ENCODE peak calls at places on chromosomes 7 and 10, in eight cellular contexts. J, E, G, A, V, T, H and C are unnamed samples. For H3K4me1, the result is how much of the 10 kb centered on the place peaks cover.

GRCh38 chr10:26805567-26806245 is 55.1 kb downstream of the ABI1 start:
- DNase-seq in G (no peak), J (no peak), A (no peak), T (no peak), H (no peak), V (no peak), E (no peak), C (no peak)

GRCh38 chr7:39453743-39454355 is 112.4 kb upstream of the YAE1 start:
- DNase-seq in V (peak), A (peak), H (peak), J (peak), G (no peak), E (no peak), T (no peak), C (no peak)

GRCh38 chr7:157523371-157523765 is 186.6 kb downstream of the DNAJB6 start:
- DNase-seq in G (peak), J (no peak), H (peak), V (no peak), E (no peak), T (no peak), A (no peak), C (no peak)

GRCh38 chr10:36899652-36900051 is 225.7 kb upstream of the ANKRD30A start:
- DNase-seq in V (no peak), J (no peak), H (no peak), T (no peak), E (no peak), G (no peak), A (no peak), C (no peak)

GRCh38 chr7:51280156-51280555 is 36.5 kb downstream of the COBL start:
- DNase-seq in A (no peak), H (no peak), G (peak), E (no peak), T (peak), J (no peak), V (no peak), C (no peak)

GRCh38 chr10:71272122-71272771 is 46.8 kb upstream of the SLC29A3 start:
- DNase-seq in V (no peak), J (no peak), G (no peak), A (no peak), H (no peak), E (no peak), T (no peak), C (no peak)

GRCh38 chr10:112789248-112789647 is 160.8 kb upstream of the TCF7L2 start:
- DNase-seq in T (no peak), J (no peak), G (no peak), A (no peak), E (no peak), H (no peak), V (no peak), C (no peak)

GRCh38 chr7:34772296-34772695 is 114.3 kb downstream of the NPSR1 start:
- DNase-seq in T (no peak), E (no peak), J (no peak), A (no peak), H (no peak), V (no peak), G (no peak), C (no peak)

DNA sequence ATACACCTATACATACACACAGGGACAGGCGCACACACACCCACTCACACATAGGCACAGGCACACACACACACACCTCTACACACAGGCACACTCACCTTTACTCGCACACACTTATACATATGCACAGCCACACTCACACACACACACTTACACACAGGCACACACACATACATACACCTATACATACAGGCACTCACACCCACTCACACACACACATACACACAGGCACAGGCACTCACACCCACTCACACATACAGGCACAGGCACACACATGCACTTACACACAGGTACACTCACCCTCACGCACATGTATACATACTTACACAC is 60.2 kb upstream of the CHST15 start:
- DNase-seq in H (no peak), E (no peak), V (no peak), G (no peak), A (no peak), J (no peak), T (no peak), C (no peak)
- H3K4me1 ChIP-seq in H (under half), E (under half), V (under half), G (under half), A (under half), J (under half), T (under half), C (under half)

GRCh38 chr10:32981760-32982159 is 23.7 kb upstream of the ITGB1 start:
- DNase-seq in T (no peak), E (no peak), A (peak), J (peak), V (peak), H (peak), G (no peak), C (no peak)

GRCh38 chr10:32984003-32984600 is 26.1 kb upstream of the ITGB1 start:
- DNase-seq in J (no peak), A (no peak), H (no peak), T (no peak), E (no peak), V (no peak), G (no peak), C (no peak)

GRCh38 chr10:32983333-32983909 is 25.4 kb upstream of the ITGB1 start:
- DNase-seq in G (no peak), A (peak), H (no peak), E (no peak), J (no peak), V (no peak), T (no peak), C (no peak)

GRCh38 chr10:32982293-32982709 is 24.3 kb upstream of the ITGB1 start:
- DNase-seq in V (no peak), J (no peak), G (no peak), T (no peak), H (no peak), E (no peak), A (no peak), C (no peak)

DNA sequence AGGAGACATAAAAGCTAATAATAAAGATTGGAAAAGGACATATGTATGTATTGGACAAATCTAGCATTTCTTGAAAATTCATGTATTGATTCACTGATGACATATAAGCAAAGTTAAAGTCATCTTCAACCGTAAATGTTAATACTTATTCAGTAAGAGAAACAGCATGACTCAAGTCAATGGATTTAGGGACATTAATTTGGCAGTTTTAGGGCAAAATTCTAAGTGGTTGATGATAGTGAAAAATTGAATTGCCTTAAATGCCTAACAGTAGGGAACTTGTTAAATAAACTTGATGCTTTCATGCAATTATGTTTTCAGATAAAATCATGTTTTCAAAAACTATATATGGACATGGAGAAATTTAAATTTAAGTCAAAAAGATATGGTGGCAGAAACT is 24.9 kb upstream of the ITGB1 start:
- DNase-seq in J (no peak), H (no peak), E (no peak), G (no peak), V (no peak), T (no peak), A (no peak), C (no peak)
- H3K4me1 ChIP-seq in J (under half), H (under half), E (under half), G (under half), V (under half), T (under half), A (under half), C (under half)

GRCh38 chr10:93464826-93465388 is 17.2 kb downstream of the MYOF start:
- DNase-seq in J (no peak), T (no peak), V (no peak), G (no peak), H (no peak), A (no peak), E (no peak), C (no peak)

GRCh38 chr10:93463723-93464511 is 18.2 kb downstream of the MYOF start:
- DNase-seq in E (no peak), J (no peak), H (no peak), V (no peak), T (no peak), G (peak), A (no peak), C (peak)

GRCh38 chr10:93468532-93469213 is 13.5 kb downstream of the MYOF start:
- DNase-seq in V (no peak), G (no peak), H (no peak), A (peak), J (no peak), T (no peak), E (no peak), C (peak)

GRCh38 chr10:93462881-93463280 is 19.3 kb downstream of the MYOF start:
- DNase-seq in A (no peak), J (no peak), E (no peak), V (no peak), T (no peak), H (no peak), G (no peak), C (peak)

DNA sequence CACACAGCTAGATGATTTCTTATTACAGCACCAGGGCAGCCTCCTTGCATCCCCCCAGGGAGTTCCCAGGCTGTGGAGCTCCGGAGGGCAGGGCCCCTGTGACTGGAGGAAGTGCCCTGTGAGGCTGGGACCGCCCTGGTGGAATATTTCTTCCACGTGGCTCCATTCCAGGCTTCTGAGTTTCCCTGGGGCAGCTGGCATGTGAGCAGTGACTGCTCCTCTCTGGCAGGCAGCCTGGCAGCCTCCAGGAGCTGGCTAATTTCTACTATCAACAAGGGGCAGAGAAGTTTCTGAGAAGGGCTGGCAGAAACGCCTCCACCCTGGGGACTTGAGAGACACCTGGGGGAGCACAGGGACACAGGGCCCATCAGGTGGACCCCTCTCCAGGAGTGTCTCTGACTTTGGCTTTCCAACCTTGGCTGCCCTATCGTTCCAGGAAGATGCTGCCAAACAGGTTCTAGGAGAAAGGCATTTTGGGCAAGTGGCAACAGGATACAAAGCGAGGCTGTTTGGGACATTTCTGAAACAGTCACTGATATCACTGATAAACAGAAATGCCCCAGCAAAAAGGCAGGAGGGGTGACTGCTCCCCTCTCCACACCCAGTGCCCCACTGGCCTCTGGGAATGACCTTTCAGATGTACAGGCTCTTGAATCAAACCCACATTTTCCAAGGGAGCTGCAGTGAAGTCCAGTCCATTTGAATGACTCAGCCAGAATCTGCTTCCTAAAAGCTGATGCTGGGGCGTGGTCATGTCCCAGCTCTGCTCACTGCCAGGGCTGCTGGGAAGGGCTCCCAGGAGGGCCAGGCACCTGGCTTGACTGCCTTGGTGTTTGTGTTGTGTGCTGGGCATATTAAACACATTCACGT is 16.1 kb downstream of the MYOF start:
- DNase-seq in V (no peak), G (peak), H (peak), J (peak), E (no peak), T (no peak), A (no peak), C (peak)
- H3K4me1 ChIP-seq in V (under half), G (half or more), H (under half), J (under half), E (under half), T (half or more), A (under half), C (half or more)

GRCh38 chr10:46019541-46020343 is 10.7 kb downstream of the NCOA4 start:
- DNase-seq in T (no peak), E (no peak), A (no peak), H (no peak), V (peak), G (no peak), J (no peak), C (no peak)

GRCh38 chr10:46019170-46019528 is 11.3 kb downstream of the NCOA4 start:
- DNase-seq in V (no peak), E (no peak), J (no peak), H (peak), A (no peak), T (no peak), G (no peak), C (no peak)

GRCh38 chr10:46020344-46020656 is 10.1 kb downstream of the NCOA4 start:
- DNase-seq in H (no peak), T (no peak), V (no peak), E (no peak), A (no peak), G (no peak), J (no peak), C (no peak)

GRCh38 chr10:46022978-46023702 is 7.3 kb downstream of the NCOA4 start:
- DNase-seq in J (peak), E (peak), V (peak), T (no peak), H (peak), A (peak), G (peak), C (peak)

GRCh38 chr10:46020871-46021553 is 9.4 kb downstream of the NCOA4 start:
- DNase-seq in G (no peak), V (no peak), J (no peak), E (no peak), T (no peak), A (no peak), H (no peak), C (no peak)
- H3K4me1 ChIP-seq in G (half or more), V (half or more), J (under half), E (under half), T (half or more), A (under half), H (half or more), C (under half)